ENCODE peak calls at places on chromosomes 13 and 19, in six cellular contexts. W is ovary, C is stomach, L is tibial nerve, N is sigmoid colon, O is A549. D is an unnamed sample.

GRCh38 chr19:5974721-5975387 is 3.1 kb downstream of the RANBP3 start:
- DNase-seq in W (no peak), C (no peak), L (no peak), N (no peak), O (no peak), D (no peak)

GRCh38 chr13:31350560-31350959 is 150.8 kb downstream of the B3GLCT start:
- DNase-seq in W (no peak), C (no peak), L (no peak), N (no peak), O (no peak), D (no peak)

GRCh38 chr19:23867895-23868294 is 46.8 kb upstream of the ZNF726 start:
- DNase-seq in W (no peak), C (no peak), L (no peak), N (no peak), O (no peak), D (no peak)

GRCh38 chr19:5627395-5627904 is 4.6 kb downstream of the SAFB start:
- DNase-seq in W (no peak), C (peak; percentile 39), L (peak; percentile 36), N (peak; percentile 75), O (no peak), D (no peak)

GRCh38 chr19:14147797-14148605 is 11.6 kb upstream of the ASF1B start:
- DNase-seq in W (peak; percentile 76), C (peak; percentile 73), L (peak; percentile 51), N (peak; percentile 91), O (peak; percentile 73), D (no peak)

GRCh38 chr19:9936151-9937000 is at the start of gene OLFM2:
- DNase-seq in W (peak; percentile 31), C (no peak), L (no peak), N (no peak), O (no peak), D (no peak)

GRCh38 chr13:41603917-41604316 is 146.6 kb downstream of the RGCC start:
- DNase-seq in W (no peak), C (no peak), L (no peak), N (no peak), O (peak; percentile 8), D (no peak)

GRCh38 chr19:11673608-11674041 is 65.1 kb downstream of the ZNF823 start:
- DNase-seq in W (peak; percentile 76), C (peak; percentile 69), L (no peak), N (peak; percentile 82), O (no peak), D (no peak)

GRCh38 chr13:39044536-39044935 is 6.3 kb downstream of the NHLRC3 start:
- DNase-seq in W (no peak), C (no peak), L (no peak), N (no peak), O (no peak), D (no peak)

DNA sequence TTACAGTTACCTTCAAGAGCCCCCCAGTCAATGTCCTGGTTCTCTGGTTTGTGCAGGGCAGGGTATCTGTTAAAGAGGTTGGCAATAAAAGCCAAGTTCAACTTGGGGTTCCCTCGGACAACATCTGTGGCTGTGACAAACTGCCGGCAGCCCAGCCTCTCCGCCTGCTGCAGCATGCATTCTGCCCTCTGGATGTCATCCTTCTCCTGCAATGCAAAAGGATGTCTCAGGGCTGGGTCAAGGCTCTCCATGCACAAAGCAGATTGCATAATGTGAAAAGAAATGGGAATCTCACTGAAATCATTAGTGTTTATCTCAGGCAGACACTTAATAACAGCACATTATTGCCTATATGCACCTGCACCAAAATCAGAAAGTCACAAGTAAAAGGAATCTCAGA is 35.1 kb downstream of the LCP1 start:
- DNase-seq in W (no peak), C (no peak), L (no peak), N (no peak), O (no peak), D (no peak)
- TF ChIP-seq POLR2A in W (no peak), C (no peak), L (no peak), N (no peak), O (no peak), D (no peak)

GRCh38 chr19:40433391-40434216 is 7.8 kb upstream of the SERTAD1 start:
- DNase-seq in W (peak; percentile 91), C (peak; percentile 91), L (peak; percentile 78), N (peak; percentile 97), O (peak; percentile 95), D (peak; percentile 95)
- TF ChIP-seq EP300 in W (no peak), C (no peak), L (peak; percentile 93), N (no peak), O (no peak), D (no peak)

GRCh38 chr19:45640849-45641273 is 1.7 kb upstream of the EML2 start:
- DNase-seq in W (no peak), C (peak; percentile 50), L (no peak), N (no peak), O (no peak), D (peak; percentile 80)

GRCh38 chr19:45637890-45638667 is 1.1 kb downstream of the EML2 start:
- DNase-seq in W (no peak), C (peak; percentile 44), L (no peak), N (no peak), O (no peak), D (no peak)

GRCh38 chr19:45636902-45637301 is 2.3 kb downstream of the EML2 start:
- DNase-seq in W (no peak), C (no peak), L (no peak), N (no peak), O (no peak), D (no peak)

GRCh38 chr19:45641274-45642105 is 2.3 kb upstream of the EML2 start:
- DNase-seq in W (peak; percentile 66), C (peak; percentile 95), L (peak; percentile 57), N (peak; percentile 79), O (peak; percentile 97), D (peak; percentile 94)

DNA sequence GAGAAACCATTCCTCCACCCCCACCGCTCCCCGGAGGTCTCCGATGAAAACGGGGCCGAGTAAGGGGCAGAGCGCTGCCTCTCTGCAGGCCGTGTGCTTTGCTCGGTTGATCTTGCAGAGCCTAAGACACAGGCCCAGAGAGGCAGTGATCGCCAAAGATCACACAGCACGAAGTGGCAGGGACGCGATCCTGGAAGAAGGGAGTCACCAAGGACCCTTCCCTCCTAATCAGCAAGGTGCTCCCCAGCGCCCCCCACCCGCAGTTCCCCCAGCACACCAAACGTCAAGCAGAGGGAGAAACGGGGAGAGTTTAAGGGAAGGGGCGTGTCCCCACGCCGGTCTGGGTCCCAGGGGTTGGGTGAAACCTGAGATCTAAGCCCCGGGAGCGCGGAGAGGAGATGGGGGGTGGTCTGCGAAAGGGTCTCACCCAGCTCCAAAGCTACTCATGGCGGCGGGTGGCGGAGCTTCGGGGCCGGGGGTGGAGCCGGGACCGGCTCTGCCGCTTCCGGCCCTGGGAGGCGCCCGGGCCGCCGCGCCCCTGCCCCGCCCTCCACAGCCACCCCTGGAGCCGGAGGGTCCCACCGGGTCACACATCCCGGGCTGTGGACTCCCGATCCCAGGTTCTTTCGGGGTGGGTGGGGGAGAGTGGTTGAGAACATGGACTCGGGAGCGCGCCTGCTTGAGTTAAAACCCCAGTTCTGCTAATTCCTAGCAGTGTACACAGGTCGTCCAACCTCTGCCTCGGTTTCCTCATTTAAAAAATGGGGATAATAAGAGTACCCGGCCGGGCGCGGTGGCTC is at the start of gene EML2:
- DNase-seq in W (no peak), C (peak; percentile 71), L (no peak), N (no peak), O (peak; percentile 71), D (peak; percentile 84)
- H3K4me1 ChIP-seq in W (peaks cover 2% of the 10 kb centered on the region), C (peaks cover 60% of the 10 kb centered on the region), L (peaks cover 55% of the 10 kb centered on the region), N (peaks cover 28% of the 10 kb centered on the region), O (peaks cover 37% of the 10 kb centered on the region), D (peaks cover 55% of the 10 kb centered on the region)

DNA sequence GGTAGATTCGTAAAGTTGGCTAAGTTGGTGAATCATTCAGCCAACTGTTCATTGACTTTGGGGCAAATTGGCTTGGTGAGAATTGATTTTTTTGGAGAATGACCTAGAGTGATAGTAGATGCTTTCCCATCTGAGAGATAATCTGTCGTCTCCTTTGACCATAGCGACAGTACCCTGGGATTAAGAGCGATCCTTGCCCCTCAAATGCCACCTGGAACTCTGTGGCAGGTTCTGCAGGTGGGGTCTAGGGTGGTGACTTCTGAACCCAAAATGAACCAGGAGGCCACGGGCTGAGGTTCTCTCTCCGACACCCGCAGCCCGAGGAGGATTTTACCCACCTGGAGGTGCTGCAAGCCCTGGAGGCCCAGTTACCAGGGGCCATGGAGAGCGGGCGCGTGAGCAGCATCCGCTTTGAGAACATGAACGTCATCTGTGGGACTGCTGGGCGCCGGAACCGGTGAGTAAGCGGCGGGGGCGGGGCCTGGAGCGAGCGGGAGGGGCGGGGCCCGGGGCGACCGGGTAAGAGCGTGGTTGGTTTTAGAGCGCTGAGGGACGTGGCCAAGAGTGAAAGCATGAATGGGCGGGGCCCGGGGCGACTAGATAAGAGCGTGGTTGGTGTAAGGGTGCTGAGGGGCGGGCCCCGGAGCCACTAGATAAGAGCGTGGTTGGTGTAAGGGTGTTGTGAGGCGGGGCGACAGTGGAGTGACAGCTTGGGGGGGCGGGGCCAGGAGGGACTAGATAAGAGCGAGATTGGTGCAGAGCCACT is 8.6 kb downstream of the C19orf81 start:
- DNase-seq in W (peak; percentile 65), C (peak; percentile 74), L (peak; percentile 46), N (peak; percentile 90), O (peak; percentile 97), D (peak; percentile 81)
- TF ChIP-seq POLR2A in W (no peak), C (no peak), L (no peak), N (no peak), O (peak; percentile 84), D (no peak)

GRCh38 chr13:83065136-83065535 is 817.1 kb downstream of the SLITRK1 start:
- DNase-seq in W (no peak), C (no peak), L (peak; percentile 31), N (peak; percentile 93), O (no peak), D (peak; percentile 74)
- TF ChIP-seq EP300 in W (peak; percentile 83), C (peak; percentile 97), L (peak; percentile 96), N (peak; percentile 99), O (no peak), D (peak; percentile 94)

DNA sequence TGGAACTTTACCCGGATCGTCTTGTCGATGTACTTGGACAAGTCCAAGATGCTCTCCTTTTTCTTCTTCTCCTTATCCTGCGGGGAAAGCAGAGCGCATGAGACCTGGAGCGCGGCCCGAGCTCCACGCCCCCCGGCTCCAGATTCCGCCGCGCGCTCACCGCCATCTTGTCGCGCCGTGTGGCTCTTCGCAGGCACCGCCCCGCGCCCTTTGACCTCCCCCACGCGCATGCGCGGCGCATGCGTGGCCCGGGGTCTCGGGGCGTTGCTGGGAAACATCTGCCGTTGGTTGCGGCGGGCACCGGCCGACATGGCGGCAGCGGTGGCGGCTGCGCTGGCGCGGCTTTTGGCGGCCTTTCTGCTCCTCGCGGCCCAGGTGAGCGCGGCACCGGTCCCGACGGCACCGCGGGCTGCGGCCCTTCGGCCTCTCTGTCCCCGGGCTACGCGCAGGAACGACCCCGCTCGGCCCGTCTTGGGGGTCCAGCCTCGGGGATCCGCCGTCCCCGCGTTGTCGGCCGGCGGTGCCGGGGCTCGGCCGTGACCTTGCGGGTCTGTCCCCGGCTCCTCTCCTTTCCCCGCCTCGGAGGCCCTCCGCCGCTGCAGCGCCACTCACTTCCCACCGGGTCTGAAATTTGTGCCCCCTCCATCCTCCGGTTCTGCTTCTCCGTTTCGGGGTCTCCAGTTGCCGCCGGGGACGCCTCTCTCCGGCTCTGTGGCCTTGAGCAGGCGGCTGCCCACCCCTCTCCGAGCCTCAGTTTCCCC is at the start of the genes LSM7 and SPPL2B:
- DNase-seq in W (peak; percentile 91), C (peak; percentile 93), L (peak; percentile 83), N (peak; percentile 95), O (peak; percentile 87), D (peak; percentile 94)
- H3K4me1 ChIP-seq in W (peaks cover 11% of the 10 kb centered on the region), C (peaks cover 78% of the 10 kb centered on the region), L (peaks cover 67% of the 10 kb centered on the region), N (peaks cover 54% of the 10 kb centered on the region), O (peaks cover 28% of the 10 kb centered on the region), D (peaks cover 66% of the 10 kb centered on the region)